ENCODE peak calls at places on chromosome 17, in five cellular contexts. One of them, this sample, is unnamed.

GRCh38 chr17:67974186-67974585 is 22.1 kb downstream of the C17orf58 start:
- DNase-seq in trophoblast cell: no peak
- DNase-seq in H9: peak
- DNase-seq in H1: no peak
- DNase-seq in mesenchymal stem cell: peak
- DNase-seq in this sample: no peak

GRCh38 chr17:43940630-43941029 is 1.6 kb downstream of the PPY start:
- DNase-seq in H1: no peak
- DNase-seq in mesenchymal stem cell: peak
- DNase-seq in H9: peak
- DNase-seq in trophoblast cell: peak
- DNase-seq in this sample: peak

GRCh38 chr17:43857141-43857540 is 10.2 kb downstream of the CD300LG start:
- DNase-seq in H1: no peak
- DNase-seq in trophoblast cell: no peak
- DNase-seq in mesenchymal stem cell: no peak
- DNase-seq in H9: no peak
- DNase-seq in this sample: no peak

GRCh38 chr17:43723697-43724359 is 34.8 kb downstream of the SOST start:
- DNase-seq in H9: no peak
- DNase-seq in trophoblast cell: peak
- DNase-seq in H1: no peak
- DNase-seq in mesenchymal stem cell: peak
- DNase-seq in this sample: no peak

GRCh38 chr17:17224137-17224536 is 12.8 kb downstream of the FLCN start:
- DNase-seq in H1: no peak
- DNase-seq in mesenchymal stem cell: no peak
- DNase-seq in H9: no peak
- DNase-seq in trophoblast cell: no peak
- DNase-seq in this sample: no peak

GRCh38 chr17:412211-413015 is 59.8 kb upstream of the RPH3AL start:
- DNase-seq in H1: no peak
- DNase-seq in H9: no peak
- DNase-seq in mesenchymal stem cell: peak
- DNase-seq in trophoblast cell: peak
- DNase-seq in this sample: peak

GRCh38 chr17:65956814-65957213 is 235.1 kb downstream of the CEP112 start:
- DNase-seq in trophoblast cell: peak
- DNase-seq in H9: no peak
- DNase-seq in mesenchymal stem cell: peak
- DNase-seq in H1: no peak
- DNase-seq in this sample: no peak

GRCh38 chr17:45946841-45947256 is 52.2 kb upstream of the STH start:
- DNase-seq in H1: no peak
- DNase-seq in mesenchymal stem cell: peak
- DNase-seq in trophoblast cell: no peak
- DNase-seq in H9: no peak
- DNase-seq in this sample: no peak

GRCh38 chr17:2778489-2778888 is 17.7 kb upstream of the RAP1GAP2 start:
- DNase-seq in mesenchymal stem cell: no peak
- DNase-seq in H9: no peak
- DNase-seq in trophoblast cell: no peak
- DNase-seq in H1: no peak
- DNase-seq in this sample: no peak

GRCh38 chr17:3981455-3981854 is 17.2 kb upstream of the ATP2A3 start:
- DNase-seq in mesenchymal stem cell: no peak
- DNase-seq in H9: peak
- DNase-seq in trophoblast cell: no peak
- DNase-seq in H1: no peak
- DNase-seq in this sample: no peak

GRCh38 chr17:3978421-3979275 is 14.4 kb upstream of the ATP2A3 start:
- DNase-seq in H9: peak
- DNase-seq in trophoblast cell: no peak
- DNase-seq in H1: no peak
- DNase-seq in mesenchymal stem cell: no peak
- DNase-seq in this sample: no peak

GRCh38 chr17:3982113-3982512 is 17.9 kb upstream of the ATP2A3 start:
- DNase-seq in H1: no peak
- DNase-seq in mesenchymal stem cell: no peak
- DNase-seq in trophoblast cell: no peak
- DNase-seq in H9: peak
- DNase-seq in this sample: no peak

GRCh38 chr17:3979276-3979583 is 15.0 kb upstream of the ATP2A3 start:
- DNase-seq in H1: no peak
- DNase-seq in mesenchymal stem cell: no peak
- DNase-seq in H9: no peak
- DNase-seq in trophoblast cell: no peak
- DNase-seq in this sample: no peak

GRCh38 chr17:3980381-3980975 is 16.2 kb upstream of the ATP2A3 start:
- DNase-seq in mesenchymal stem cell: no peak
- DNase-seq in H9: peak
- DNase-seq in trophoblast cell: no peak
- DNase-seq in H1: no peak
- DNase-seq in this sample: no peak
- H2AFZ ChIP-seq in mesenchymal stem cell: no peak
- H2AFZ ChIP-seq in H9: no peak
- H2AFZ ChIP-seq in trophoblast cell: no peak
- H2AFZ ChIP-seq in H1: no peak
- H2AFZ ChIP-seq in this sample: peak

DNA sequence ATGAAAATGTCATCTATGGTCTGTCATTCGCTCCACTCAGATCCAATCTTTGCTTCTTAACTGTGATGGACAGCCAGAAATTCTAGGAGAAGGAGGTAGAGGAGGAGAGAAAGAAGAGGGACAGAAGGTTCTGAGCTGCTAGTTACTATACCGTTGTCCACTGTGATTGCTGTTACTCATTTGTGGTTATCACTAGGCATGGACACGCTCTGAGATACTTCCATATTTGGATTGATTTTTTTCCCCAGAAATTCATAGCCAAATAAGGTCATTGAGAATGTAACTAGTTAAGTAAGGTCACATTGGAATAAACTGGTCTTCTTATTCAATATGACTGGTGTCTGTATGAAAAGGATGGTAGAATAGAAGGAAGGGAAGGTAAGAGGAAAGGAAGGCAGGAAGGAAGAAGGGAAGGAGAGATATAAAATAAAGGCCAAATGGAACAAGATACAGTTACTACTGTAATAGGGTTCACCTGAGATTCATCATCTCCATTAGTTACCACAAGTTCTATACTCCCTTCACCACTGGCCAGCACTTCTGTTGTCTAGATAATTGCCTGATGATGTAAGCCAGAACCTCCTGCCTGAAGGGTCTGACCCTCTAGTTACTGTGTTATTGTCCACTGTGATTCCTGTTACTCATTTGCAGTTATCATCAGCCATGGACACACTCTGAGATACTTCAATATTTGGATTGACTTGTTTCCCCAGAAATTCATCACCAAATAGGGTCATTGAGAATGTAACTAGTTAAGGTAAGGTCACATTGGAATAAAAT is 2.9 kb downstream of the KRTAP9-7 start:
- DNase-seq in H9: no peak
- DNase-seq in trophoblast cell: peak
- DNase-seq in H1: no peak
- DNase-seq in mesenchymal stem cell: no peak
- DNase-seq in this sample: no peak
- H2BK12ac ChIP-seq in H9: no peak
- H2BK12ac ChIP-seq in trophoblast cell: no peak
- H2BK12ac ChIP-seq in H1: no peak
- H2BK12ac ChIP-seq in mesenchymal stem cell: no peak
- H2BK12ac ChIP-seq in this sample: no peak

DNA sequence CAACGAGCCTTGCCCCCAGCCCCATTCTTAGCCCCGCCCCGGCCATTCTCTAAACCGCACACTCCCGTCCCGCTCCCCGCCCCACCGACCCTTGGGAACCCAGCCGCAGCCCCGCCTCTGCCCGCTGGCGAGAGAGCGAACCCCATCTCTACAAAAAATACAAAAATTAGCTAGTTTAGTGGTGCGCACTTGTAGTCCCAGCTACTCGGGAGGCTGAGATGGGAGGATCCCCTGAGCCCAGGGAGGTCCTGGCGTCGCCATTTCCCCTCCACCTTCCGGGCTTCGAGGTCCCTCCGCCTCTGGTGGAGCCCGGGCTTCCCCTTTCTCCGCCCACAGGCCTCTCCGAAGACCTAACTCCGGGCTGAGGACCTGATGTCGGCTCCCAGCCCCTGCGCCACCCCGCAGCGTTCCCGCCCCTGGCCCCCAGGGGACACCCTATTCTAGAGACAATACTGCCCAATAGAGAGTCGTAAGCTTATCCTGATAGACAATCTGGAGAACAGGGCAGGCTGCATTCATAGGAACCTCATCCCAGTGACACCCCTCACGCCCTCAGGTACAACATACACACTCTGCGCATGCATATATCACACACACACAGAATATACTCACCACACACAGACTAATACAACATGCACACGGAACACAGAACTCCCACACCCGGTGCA is 483 bp upstream of the PROCA1 start:
- DNase-seq in H1: no peak
- DNase-seq in H9: peak
- DNase-seq in trophoblast cell: peak
- DNase-seq in mesenchymal stem cell: peak
- DNase-seq in this sample: no peak
- H2AFZ ChIP-seq in H1: no peak
- H2AFZ ChIP-seq in H9: no peak
- H2AFZ ChIP-seq in trophoblast cell: peak
- H2AFZ ChIP-seq in mesenchymal stem cell: no peak
- H2AFZ ChIP-seq in this sample: no peak

GRCh38 chr17:41008811-41009210 is at the start of gene KRTAP3-1:
- DNase-seq in mesenchymal stem cell: no peak
- DNase-seq in H9: peak
- DNase-seq in trophoblast cell: no peak
- DNase-seq in H1: no peak
- DNase-seq in this sample: no peak

GRCh38 chr17:41013181-41013580 is 4.3 kb upstream of the KRTAP3-1 start:
- DNase-seq in H1: no peak
- DNase-seq in trophoblast cell: no peak
- DNase-seq in mesenchymal stem cell: no peak
- DNase-seq in H9: no peak
- DNase-seq in this sample: no peak

GRCh38 chr17:41009936-41010335 is 1.0 kb upstream of the KRTAP3-1 start:
- DNase-seq in mesenchymal stem cell: no peak
- DNase-seq in trophoblast cell: no peak
- DNase-seq in H9: no peak
- DNase-seq in H1: no peak
- DNase-seq in this sample: no peak

GRCh38 chr17:41010421-41010820 is 1.5 kb upstream of the KRTAP3-1 start:
- DNase-seq in trophoblast cell: no peak
- DNase-seq in mesenchymal stem cell: no peak
- DNase-seq in H9: no peak
- DNase-seq in H1: no peak
- DNase-seq in this sample: no peak

GRCh38 chr17:41009301-41009760 is 403 bp upstream of the KRTAP3-1 start:
- DNase-seq in mesenchymal stem cell: no peak
- DNase-seq in trophoblast cell: peak
- DNase-seq in H9: no peak
- DNase-seq in H1: no peak
- DNase-seq in this sample: peak
- H2BK12ac ChIP-seq in mesenchymal stem cell: no peak
- H2BK12ac ChIP-seq in trophoblast cell: no peak
- H2BK12ac ChIP-seq in H9: no peak
- H2BK12ac ChIP-seq in H1: no peak
- H2BK12ac ChIP-seq in this sample: no peak

GRCh38 chr17:62754696-62755095 is 53.4 kb downstream of the MARCHF10 start:
- DNase-seq in trophoblast cell: no peak
- DNase-seq in H1: no peak
- DNase-seq in mesenchymal stem cell: no peak
- DNase-seq in H9: no peak
- DNase-seq in this sample: no peak
- H2AFZ ChIP-seq in trophoblast cell: no peak
- H2AFZ ChIP-seq in H1: no peak
- H2AFZ ChIP-seq in mesenchymal stem cell: no peak
- H2AFZ ChIP-seq in H9: no peak
- H2AFZ ChIP-seq in this sample: no peak

This sample was measured in neuronal stem cell.